ENCODE peak calls at places on chromosome 9, in ten cellular contexts. J is NCI-H524; K is activated CD8-positive, alpha-beta memory T cell treated with anti-CD3 and anti-CD28 coated beads for 48 hours; S is heart left ventricle; A is NCI-H1092 treated with DMSO at 0.1 percent for 48 hours; Z is brain microvascular endothelial cell; F is mesothelial cell of epicardium; P is frontal cortex; T is NCI-H2081; Y is AG08395. R is an unnamed sample.

GRCh38 chr9:88322906-88323566 is 65.2 kb upstream of the SPIN1 start:
- DNase-seq in K (peak; percentile 21), A (no peak), J (no peak), Y (peak; percentile 55), P (no peak), Z (peak; percentile 51), T (no peak), F (no peak), S (no peak), R (no peak)

GRCh38 chr9:33129886-33130284 is 37.3 kb downstream of the B4GALT1 start:
- DNase-seq in J (no peak), T (no peak), S (no peak), F (no peak), Z (no peak), Y (no peak), K (no peak), A (no peak), P (no peak), R (no peak)

GRCh38 chr9:122097679-122098315 is 4.7 kb upstream of the TTLL11 start:
- DNase-seq in A (no peak), Z (no peak), F (no peak), K (no peak), T (no peak), J (no peak), S (no peak), P (no peak), Y (no peak), R (no peak)

GRCh38 chr9:101711330-101711941 is 27.0 kb downstream of the GRIN3A start:
- DNase-seq in F (no peak), A (no peak), P (no peak), Z (no peak), S (no peak), K (no peak), Y (peak; percentile 11), J (peak; percentile 22), T (no peak), R (no peak)

GRCh38 chr9:93825348-93826115 is 129.6 kb downstream of the BARX1 start:
- DNase-seq in P (no peak), F (no peak), T (no peak), Z (no peak), K (no peak), Y (peak; percentile 1), J (no peak), A (no peak), S (no peak), R (no peak)

GRCh38 chr9:99040254-99040653 is 64.7 kb upstream of the TGFBR1 start:
- DNase-seq in S (no peak), F (no peak), J (no peak), A (no peak), K (no peak), Y (no peak), P (no peak), Z (no peak), T (no peak), R (no peak)

GRCh38 chr9:129679537-129679936 is 14.1 kb downstream of the PRRX2 start:
- DNase-seq in T (no peak), A (no peak), Y (no peak), J (no peak), Z (no peak), K (no peak), P (no peak), F (no peak), S (no peak), R (no peak)

GRCh38 chr9:138033950-138034349 is 156.4 kb downstream of the CACNA1B start:
- DNase-seq in K (no peak), S (no peak), A (no peak), Z (no peak), F (peak; percentile 7), P (no peak), Y (no peak), J (no peak), T (no peak), R (no peak)

GRCh38 chr9:7298123-7298522 is 501.5 kb downstream of the DMAC1 start:
- DNase-seq in Y (no peak), K (no peak), Z (no peak), J (no peak), P (no peak), F (no peak), S (no peak), A (no peak), T (no peak), R (no peak)

GRCh38 chr9:130237071-130237470 is 28.5 kb upstream of the HMCN2 start:
- DNase-seq in T (no peak), F (no peak), A (no peak), P (no peak), Y (no peak), K (no peak), Z (no peak), S (no peak), J (no peak), R (no peak)

GRCh38 chr9:117957267-117957666 is 253.1 kb downstream of the TLR4 start:
- DNase-seq in S (no peak), Y (no peak), A (peak; percentile 52), K (no peak), T (peak; percentile 91), P (no peak), Z (no peak), J (no peak), F (no peak), R (peak; percentile 41)

GRCh38 chr9:15469406-15469805 is 41.4 kb downstream of the PSIP1 start:
- DNase-seq in P (no peak), J (peak; percentile 64), Z (peak; percentile 1), A (peak; percentile 87), K (no peak), T (peak; percentile 91), S (no peak), F (no peak), Y (no peak), R (no peak)

GRCh38 chr9:91032056-91032455 is 230.4 kb downstream of the SYK start:
- DNase-seq in T (no peak), Z (no peak), J (no peak), P (no peak), K (no peak), A (no peak), F (no peak), Y (no peak), S (no peak), R (no peak)

GRCh38 chr9:130051855-130052254 is 1.9 kb upstream of the GPR107 start:
- DNase-seq in Z (no peak), F (no peak), A (no peak), P (no peak), S (no peak), Y (no peak), T (no peak), K (no peak), J (no peak), R (peak; percentile 64)

GRCh38 chr9:94868462-94868861 is 142.0 kb downstream of the AOPEP start:
- DNase-seq in Z (no peak), P (no peak), S (no peak), T (no peak), Y (no peak), J (no peak), K (no peak), A (no peak), F (no peak), R (no peak)

R was measured in prostate gland.